ENCODE peak calls at places on chromosomes 12 and 14, in seven cellular contexts. B is upper lobe of right lung; O is keratinocyte; M is effector memory CD4-positive, alpha-beta T cell; E is body of pancreas; G is CD4-positive, alpha-beta T cell; P is CD8-positive, alpha-beta T cell. L is an unnamed sample. For H3K27me3, the result is how much of the 10 kb centered on the place peaks cover.

GRCh38 chr14:34466691-34467090 is 4.7 kb upstream of the SPTSSA start:
- DNase-seq in B (no peak), O (no peak), M (no peak), E (no peak), G (no peak), P (no peak), L (no peak)

GRCh38 chr12:14561677-14562076 is 6.0 kb downstream of the PLBD1 start:
- DNase-seq in B (no peak), O (no peak), M (no peak), E (peak), G (no peak), P (no peak), L (no peak)

GRCh38 chr12:24378548-24379011 is 429.1 kb upstream of the SOX5 start:
- DNase-seq in B (no peak), O (no peak), M (no peak), E (no peak), G (no peak), P (no peak), L (no peak)

GRCh38 chr14:87049886-87050820 is 942.8 kb downstream of the GALC start:
- DNase-seq in B (no peak), O (peak), M (no peak), E (peak), G (no peak), P (no peak), L (no peak)

GRCh38 chr14:23286904-23287479 is 1.1 kb upstream of the HOMEZ start:
- DNase-seq in B (no peak), O (no peak), M (no peak), E (no peak), G (no peak), P (no peak), L (no peak)

GRCh38 chr12:97452839-97453238 is 9.8 kb upstream of the RMST start:
- DNase-seq in B (no peak), O (no peak), M (no peak), E (no peak), G (no peak), P (no peak), L (no peak)

GRCh38 chr12:90575995-90576394 is 379.0 kb downstream of the CCER1 start:
- DNase-seq in B (no peak), O (no peak), M (no peak), E (no peak), G (no peak), P (no peak), L (no peak)

GRCh38 chr14:52701223-52701622 is 5.8 kb upstream of the PSMC6 start:
- DNase-seq in B (no peak), O (no peak), M (no peak), E (no peak), G (no peak), P (no peak), L (no peak)

GRCh38 chr12:63151898-63152700 is 1.1 kb upstream of the AVPR1A start:
- DNase-seq in B (no peak), O (no peak), M (no peak), E (peak), G (no peak), P (no peak), L (peak)

DNA sequence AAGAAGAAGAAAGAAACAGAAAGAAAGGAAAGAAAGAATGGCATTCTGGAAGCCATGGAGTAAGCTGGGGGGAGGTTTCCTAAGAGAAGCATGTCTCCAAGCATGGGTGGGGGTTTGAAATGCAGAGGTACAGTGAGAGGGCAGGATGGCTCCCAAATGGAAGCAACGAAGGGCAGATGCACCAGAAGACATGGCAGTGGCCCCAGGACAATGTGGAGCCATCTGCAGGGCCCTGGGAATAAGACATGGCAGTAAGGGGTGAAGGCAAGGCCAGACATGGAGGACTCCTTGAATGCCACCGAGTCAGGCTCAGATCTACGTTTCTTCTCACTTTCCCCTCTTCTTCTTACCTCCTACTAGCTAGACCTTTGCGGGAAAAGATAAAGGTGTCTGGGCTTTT is 4.7 kb upstream of the COL2A1 start:
- DNase-seq in B (no peak), O (no peak), M (no peak), E (no peak), G (no peak), P (no peak), L (no peak)
- H3K27me3 ChIP-seq in B (under half), O (under half), M (under half), E (under half), G (under half), P (under half), L (under half)

DNA sequence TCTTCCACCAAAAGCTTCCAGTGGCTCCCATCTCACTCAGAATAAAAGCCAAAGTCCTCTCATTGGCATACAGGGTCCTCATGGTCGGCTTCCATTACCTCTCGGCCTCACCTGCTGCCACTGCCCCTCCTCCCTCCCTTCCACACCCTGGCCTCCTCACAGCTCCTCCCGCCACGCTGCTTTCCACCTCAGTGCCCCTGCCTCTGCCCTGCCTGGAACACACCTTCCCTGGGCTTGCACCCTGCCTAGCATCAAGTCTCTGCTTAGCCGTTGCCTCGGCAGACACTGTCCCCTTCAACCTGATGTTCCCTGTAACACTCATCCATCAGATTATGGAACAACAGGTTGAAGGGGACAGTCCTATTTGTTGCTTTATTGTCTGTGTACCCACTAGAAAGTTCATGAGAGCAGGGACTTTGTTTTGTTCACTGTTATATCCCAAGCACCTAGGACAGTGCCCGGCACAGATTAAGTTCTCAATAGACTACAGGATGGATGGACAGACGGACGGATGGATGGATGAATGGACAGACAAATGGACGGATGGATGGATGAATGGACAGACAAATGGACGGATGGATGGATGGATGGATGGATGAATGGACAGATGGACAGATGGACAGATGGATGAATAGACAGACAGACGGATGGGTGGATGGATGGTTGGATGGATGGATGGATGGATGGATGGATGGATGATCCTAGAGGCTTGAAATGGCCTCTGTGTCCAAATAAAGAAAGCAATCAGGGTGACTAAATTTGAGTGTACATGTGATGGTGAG is 14.9 kb downstream of the FIGNL2 start:
- DNase-seq in B (no peak), O (no peak), M (no peak), E (no peak), G (no peak), P (no peak), L (no peak)
- H3K27me3 ChIP-seq in B (under half), O (under half), M (under half), E (under half), G (under half), P (under half), L (under half)

GRCh38 chr12:17618831-17619230 is 471.2 kb downstream of the RERGL start:
- DNase-seq in B (no peak), O (no peak), M (no peak), E (no peak), G (no peak), P (no peak), L (no peak)
- H3K27me3 ChIP-seq in B (under half), O (under half), M (under half), E (under half), G (under half), P (under half), L (under half)

DNA sequence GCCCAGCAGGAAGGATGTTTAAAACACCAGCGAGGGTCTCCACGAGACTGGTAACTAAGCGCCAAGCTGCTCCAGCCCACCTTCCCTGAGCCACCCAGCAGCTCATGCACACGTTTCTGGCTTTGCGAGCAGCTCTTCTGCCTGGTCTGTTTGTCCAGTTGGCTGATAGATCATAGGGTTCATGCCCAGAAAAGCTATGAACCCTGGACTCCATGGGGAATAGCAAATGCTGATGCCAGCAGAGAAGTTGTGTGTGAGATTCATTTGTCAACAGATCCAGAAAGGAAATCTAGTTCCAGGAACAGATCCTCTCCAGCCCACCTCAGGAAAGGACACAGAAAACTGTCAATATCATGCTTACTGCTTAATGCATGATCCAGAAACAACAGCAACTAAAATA is 28.2 kb upstream of the RIMBP2 start:
- DNase-seq in B (no peak), O (no peak), M (no peak), E (no peak), G (no peak), P (no peak), L (no peak)
- H3K27me3 ChIP-seq in B (under half), O (under half), M (under half), E (under half), G (under half), P (under half), L (under half)

GRCh38 chr12:130743176-130743575 is 27.1 kb upstream of the RIMBP2 start:
- DNase-seq in B (no peak), O (no peak), M (no peak), E (no peak), G (no peak), P (no peak), L (no peak)
- H3K27me3 ChIP-seq in B (under half), O (under half), M (under half), E (under half), G (under half), P (under half), L (under half)

GRCh38 chr14:105200074-105200473 is 19.0 kb upstream of the NUDT14 start:
- DNase-seq in B (no peak), O (no peak), M (no peak), E (no peak), G (no peak), P (no peak), L (no peak)
- H3K27me3 ChIP-seq in B (under half), O (under half), M (under half), E (under half), G (half or more), P (under half), L (under half)